ENCODE peak calls at places on chromosomes 12 and 14, in six cellular contexts. I is occipital lobe; W is stimulated activated CD4-positive, alpha-beta T cell treated with anti-CD3 and anti-CD28 coated beads, Interleukin-15, amount 100 ng/mL, for 24 hours; G is NCI-H2171; K is LoVo; O is stimulated activated CD8-positive, alpha-beta memory T cell treated with anti-CD3 and anti-CD28 coated beads, Interleukin-15, amount 100 ng/mL, for 1 hour. M is an unnamed sample.

GRCh38 chr12:106317406-106318082 is 15.0 kb downstream of the TCP11L2 start:
- DNase-seq in K (no peak), W (no peak), G (peak), I (no peak), O (no peak), M (no peak)

GRCh38 chr14:69090187-69090789 is 62.6 kb downstream of the DCAF5 start:
- DNase-seq in O (no peak), K (peak), W (peak), G (peak), I (no peak), M (peak)

GRCh38 chr14:76337619-76338545 is 38.1 kb upstream of the ESRRB start:
- DNase-seq in I (no peak), K (no peak), O (no peak), W (no peak), G (peak), M (no peak)

GRCh38 chr12:113838896-113839295 is 127.2 kb downstream of the RBM19 start:
- DNase-seq in O (no peak), K (no peak), W (no peak), G (no peak), I (no peak), M (no peak)

GRCh38 chr14:59438148-59438766 is 26.9 kb downstream of the GPR135 start:
- DNase-seq in W (no peak), K (no peak), O (no peak), G (no peak), I (no peak), M (no peak)

GRCh38 chr14:55780156-55780946 is 200.3 kb downstream of the KTN1 start:
- DNase-seq in G (no peak), O (no peak), K (peak), I (no peak), W (no peak), M (no peak)

GRCh38 chr12:3658327-3659163 is 94.4 kb downstream of the CRACR2A start:
- DNase-seq in I (no peak), G (no peak), O (no peak), W (peak), K (no peak), M (no peak)

GRCh38 chr14:85533821-85534271 is 3.9 kb downstream of the FLRT2 start:
- DNase-seq in K (no peak), O (no peak), G (peak), W (no peak), I (peak), M (no peak)

GRCh38 chr12:106919910-106920544 is 35.7 kb upstream of the TMEM263 start:
- DNase-seq in I (no peak), W (peak), G (no peak), K (peak), O (no peak), M (no peak)

GRCh38 chr14:55074662-55075061 is 23.2 kb downstream of the MAPK1IP1L start:
- DNase-seq in W (no peak), O (no peak), I (no peak), G (no peak), K (no peak), M (no peak)

GRCh38 chr14:70061108-70061507 is 127.6 kb downstream of the SLC8A3 start:
- DNase-seq in I (no peak), K (peak), W (no peak), G (no peak), O (no peak), M (no peak)

GRCh38 chr14:100532154-100532915 is 54.9 kb downstream of the BEGAIN start:
- DNase-seq in K (no peak), I (no peak), G (no peak), W (peak), O (no peak), M (no peak)

GRCh38 chr14:44795725-44796124 is 166.0 kb downstream of the KLHL28 start:
- DNase-seq in I (no peak), W (no peak), G (no peak), K (no peak), O (no peak), M (no peak)

GRCh38 chr12:14993537-14994266 is 20.9 kb downstream of the PDE6H start:
- DNase-seq in W (peak), K (no peak), O (no peak), I (no peak), G (no peak), M (no peak)

GRCh38 chr12:55058082-55058481 is 38.3 kb downstream of the NEUROD4 start:
- DNase-seq in I (no peak), K (no peak), O (no peak), G (no peak), W (no peak), M (no peak)

GRCh38 chr12:131513606-131514005 is 197.3 kb upstream of the SFSWAP start:
- DNase-seq in G (no peak), I (no peak), K (no peak), O (no peak), W (no peak), M (no peak)

GRCh38 chr12:23474438-23475000 is 475.0 kb downstream of the SOX5 start:
- DNase-seq in W (no peak), G (no peak), K (no peak), O (no peak), I (no peak), M (no peak)

GRCh38 chr14:59484611-59485174 is 376 bp downstream of the JKAMP start:
- DNase-seq in I (no peak), K (peak), O (no peak), G (peak), W (no peak), M (no peak)

GRCh38 chr14:100294963-100295330 is 11.3 kb downstream of the SLC25A29 start:
- DNase-seq in W (no peak), G (no peak), K (no peak), O (no peak), I (no peak), M (no peak)

GRCh38 chr12:103571286-103571685 is 15.8 kb upstream of the STAB2 start:
- DNase-seq in G (no peak), O (no peak), K (peak), I (no peak), W (no peak), M (no peak)

GRCh38 chr12:48156648-48157015 is 683 bp downstream of the ASB8 start:
- DNase-seq in W (no peak), O (no peak), K (no peak), I (no peak), G (no peak), M (peak)

GRCh38 chr14:34075826-34076225 is 125.0 kb upstream of the EGLN3 start:
- DNase-seq in G (no peak), W (no peak), I (no peak), K (no peak), O (no peak), M (no peak)

GRCh38 chr12:57276935-57277563 is 26.1 kb upstream of the STAC3 start:
- DNase-seq in K (no peak), G (no peak), W (peak), I (no peak), O (no peak), M (no peak)

GRCh38 chr12:66092559-66093269 is 37.8 kb downstream of the LLPH start:
- DNase-seq in K (peak), G (no peak), I (no peak), O (no peak), W (no peak), M (no peak)

GRCh38 chr14:96762650-96763049 is 34.5 kb upstream of the VRK1 start:
- DNase-seq in K (peak), W (no peak), I (no peak), G (peak), O (no peak), M (peak)

M was measured in caudate nucleus.